ENCODE peak calls at places on chromosomes 12 and 14, in nine cellular contexts. L is foreskin keratinocyte; U is WTC11; Y is cardiac muscle cell; F is ACHN; A is NK-92 treated with Interleukin-12 subunit alpha and Interleukin-12 subunit beta, amount 100 ng/mL, for 24 hours; X is heart right ventricle; K is NCI-H524; D is iPS-NIHi11. O is an unnamed sample.

GRCh38 chr14:97709552-97709951 is 912.4 kb downstream of the VRK1 start:
- DNase-seq in U (no peak), A (no peak), D (no peak), K (no peak), F (no peak), Y (no peak), L (no peak), X (no peak), O (no peak)

GRCh38 chr14:37179896-37180502 is 7.6 kb upstream of the SLC25A21 start:
- DNase-seq in Y (no peak), A (no peak), K (no peak), D (no peak), F (no peak), L (peak; percentile 31), U (no peak), X (no peak), O (no peak)

GRCh38 chr14:93171366-93171765 is 13.3 kb downstream of the MOAP1 start:
- DNase-seq in L (no peak), Y (peak; percentile 21), K (no peak), A (no peak), F (no peak), X (no peak), D (no peak), U (no peak), O (no peak)

GRCh38 chr14:94395306-94395899 is 7.0 kb upstream of the SERPINA1 start:
- DNase-seq in F (no peak), A (no peak), K (no peak), Y (peak; percentile 59), D (no peak), X (no peak), U (no peak), L (no peak), O (no peak)

GRCh38 chr12:30792648-30793499 is 38.1 kb upstream of the CAPRIN2 start:
- DNase-seq in X (no peak), U (no peak), A (no peak), L (no peak), D (no peak), F (no peak), K (no peak), Y (peak; percentile 63), O (no peak)

GRCh38 chr12:68980476-68981212 is 47.7 kb upstream of the CPM start:
- DNase-seq in A (no peak), L (peak; percentile 37), K (no peak), F (no peak), U (no peak), Y (no peak), D (no peak), X (no peak), O (no peak)

GRCh38 chr14:100878271-100879146 is 25.0 kb downstream of the RTL1 start:
- DNase-seq in F (no peak), A (no peak), Y (no peak), L (no peak), U (no peak), D (no peak), K (no peak), X (peak; percentile 4), O (no peak)

GRCh38 chr12:31922341-31923062 is 36.7 kb upstream of the RESF1 start:
- DNase-seq in F (no peak), X (no peak), K (no peak), D (no peak), L (peak; percentile 67), A (no peak), Y (peak; percentile 37), U (no peak), O (no peak)

GRCh38 chr14:67170706-67171105 is 18.5 kb upstream of the GARIN2 start:
- DNase-seq in A (no peak), U (no peak), F (no peak), K (no peak), D (no peak), L (no peak), X (no peak), Y (peak; percentile 25), O (no peak)

GRCh38 chr14:69828372-69828771 is 31.3 kb upstream of the SLC10A1 start:
- DNase-seq in X (no peak), Y (no peak), K (no peak), U (no peak), D (no peak), L (no peak), A (no peak), F (no peak), O (no peak)

GRCh38 chr12:49233842-49234526 is 30.9 kb upstream of the TUBA1C start:
- DNase-seq in K (no peak), D (no peak), X (peak; percentile 38), L (no peak), A (no peak), U (no peak), Y (no peak), F (no peak), O (no peak)

GRCh38 chr14:92935446-92935845 is 12.5 kb downstream of the CHGA start:
- DNase-seq in Y (no peak), D (no peak), A (no peak), X (no peak), L (no peak), F (no peak), U (no peak), K (no peak), O (no peak)

GRCh38 chr12:118237053-118237665 is 101.2 kb downstream of the PEBP1 start:
- DNase-seq in F (no peak), X (no peak), Y (no peak), K (no peak), L (no peak), D (no peak), A (no peak), U (no peak), O (no peak)

GRCh38 chr12:124099661-124100060 is 126.6 kb downstream of the ZNF664 start:
- DNase-seq in F (no peak), U (no peak), Y (no peak), D (no peak), A (no peak), K (no peak), L (no peak), X (no peak), O (no peak)

O was measured in HuH-7.5.